ENCODE peak calls at places on chromosomes 4 and X, in ten cellular contexts. L, G, P, X, A, I, C, R, S and M are unnamed samples.
A peak's percentile ranks its signal among the peaks of the same experiment; 100 is the strongest.

GRCh38 chr4:182449186-182449880 is 206.1 kb downstream of the TENM3 start:
- DNase-seq in C (peak; percentile 33), L (no peak), I (no peak), G (no peak), R (peak; percentile 60), A (no peak), S (no peak), X (no peak), P (no peak), M (peak; percentile 61)

GRCh38 chr4:55491486-55491885 is 55.2 kb downstream of the CLOCK start:
- DNase-seq in G (no peak), C (peak; percentile 22), R (peak; percentile 60), I (no peak), S (no peak), A (no peak), X (no peak), P (no peak), L (no peak), M (no peak)

GRCh38 chr4:139872274-139872673 is 206.7 kb downstream of the MGST2 start:
- DNase-seq in L (peak; percentile 27), P (peak; percentile 97), R (peak; percentile 96), C (peak; percentile 96), G (no peak), S (no peak), A (no peak), I (no peak), X (peak; percentile 73), M (no peak)

GRCh38 chrX:19882066-19882775 is 5.2 kb downstream of the SH3KBP1 start:
- DNase-seq in L (no peak), C (no peak), R (no peak), G (no peak), I (no peak), P (no peak), S (no peak), X (no peak), A (no peak), M (no peak)

GRCh38 chr4:125421547-125421946 is 106.8 kb downstream of the FAT4 start:
- DNase-seq in I (no peak), A (no peak), P (no peak), X (no peak), G (no peak), C (no peak), S (no peak), L (no peak), R (no peak), M (no peak)

GRCh38 chr4:110009526-110009925 is 96.8 kb downstream of the EGF start:
- DNase-seq in P (no peak), C (no peak), L (no peak), G (no peak), S (no peak), X (no peak), A (no peak), R (no peak), I (no peak), M (no peak)

GRCh38 chrX:123222920-123223319 is 38.8 kb downstream of the GRIA3 start:
- DNase-seq in I (no peak), R (no peak), P (no peak), X (no peak), A (no peak), S (no peak), L (no peak), G (no peak), C (no peak), M (no peak)

GRCh38 chrX:107678957-107679740 is 50.8 kb downstream of the PRPS1 start:
- DNase-seq in P (peak; percentile 64), A (no peak), X (peak; percentile 66), C (peak; percentile 11), G (no peak), I (no peak), R (peak; percentile 97), L (peak; percentile 60), S (no peak), M (no peak)

GRCh38 chr4:101155859-101156430 is 191.4 kb downstream of the PPP3CA start:
- DNase-seq in C (no peak), I (no peak), X (no peak), P (peak; percentile 24), R (no peak), L (no peak), S (no peak), A (no peak), G (no peak), M (no peak)

GRCh38 chr4:145525291-145525740 is 43.7 kb downstream of the SMAD1 start:
- DNase-seq in S (no peak), R (peak; percentile 29), X (no peak), I (no peak), P (no peak), L (no peak), A (no peak), G (no peak), C (no peak), M (no peak)

GRCh38 chr4:89469930-89470375 is 162.4 kb upstream of the GPRIN3 start:
- DNase-seq in C (peak; percentile 94), R (peak; percentile 99), X (peak; percentile 93), L (peak; percentile 34), G (no peak), I (no peak), P (peak; percentile 78), S (no peak), A (no peak), M (no peak)

DNA sequence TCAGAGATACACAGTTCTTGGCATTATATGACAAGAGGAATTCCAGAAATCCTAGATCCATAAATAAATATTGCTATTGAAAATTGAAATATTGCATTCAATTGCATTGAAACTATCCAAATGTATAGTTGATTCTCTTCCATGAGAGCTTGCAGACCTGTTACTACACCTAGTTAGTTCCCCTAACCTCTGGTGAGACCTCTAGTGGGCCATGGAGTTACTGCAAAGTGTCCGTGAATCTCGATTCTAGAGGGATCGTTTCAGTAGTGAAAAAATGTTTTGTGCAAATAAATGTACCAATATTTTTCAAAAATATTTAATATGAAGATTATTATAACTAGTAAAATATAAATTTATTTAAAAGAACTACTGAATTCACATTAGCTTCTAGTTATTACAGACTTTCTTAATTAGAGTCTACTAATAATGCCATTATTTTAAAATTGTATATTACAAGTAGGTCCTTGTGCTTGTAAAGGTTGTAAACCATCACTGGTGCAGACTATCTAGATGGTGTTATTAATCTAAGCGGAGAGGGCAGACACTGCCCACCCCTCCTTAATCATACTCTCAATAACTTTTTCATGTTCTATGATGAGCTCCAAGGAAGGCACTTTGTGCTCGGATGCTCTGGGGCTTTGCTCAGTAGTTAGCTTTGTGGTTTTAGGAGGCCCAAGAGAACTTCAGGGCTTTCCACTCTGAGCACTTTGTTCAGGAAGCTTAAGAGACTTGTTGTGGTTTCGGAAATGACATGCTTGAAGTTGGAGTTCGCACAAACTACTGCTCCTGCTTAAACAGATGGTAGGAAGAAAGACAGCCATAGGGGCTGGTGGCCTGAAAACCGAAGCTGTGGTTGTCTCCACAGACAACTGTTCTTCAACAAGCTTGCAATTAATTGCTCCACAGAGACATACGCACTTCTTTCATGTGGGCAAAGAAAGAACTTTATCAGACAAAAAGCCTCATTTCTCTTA is 42.8 kb downstream of the IL21 start:
- DNase-seq in S (peak; percentile 51), G (no peak), L (peak; percentile 22), P (peak; percentile 57), A (no peak), R (peak; percentile 48), C (peak; percentile 37), X (no peak), I (peak; percentile 63), M (peak; percentile 60)
- TF ChIP-seq CTCF in S (peak; percentile 77), G (peak; percentile 45), L (peak; percentile 47), P (peak; percentile 89), A (peak; percentile 75), R (peak; percentile 84), C (peak; percentile 83), X (peak; percentile 77), I (peak; percentile 58), M (peak; percentile 64)

GRCh38 chr4:61202100-61202637 is 2.0 kb downstream of the ADGRL3 start:
- DNase-seq in I (peak; percentile 49), G (no peak), C (no peak), P (no peak), S (peak; percentile 47), R (no peak), L (peak; percentile 26), X (no peak), A (no peak), M (peak; percentile 39)
- TF ChIP-seq CTCF in I (no peak), G (no peak), C (no peak), P (no peak), S (no peak), R (no peak), L (no peak), X (no peak), A (no peak), M (no peak)

GRCh38 chr4:93894995-93895394 is 66.4 kb downstream of the ATOH1 start:
- DNase-seq in R (no peak), C (no peak), X (no peak), I (no peak), A (no peak), P (no peak), L (no peak), S (no peak), G (no peak), M (no peak)

DNA sequence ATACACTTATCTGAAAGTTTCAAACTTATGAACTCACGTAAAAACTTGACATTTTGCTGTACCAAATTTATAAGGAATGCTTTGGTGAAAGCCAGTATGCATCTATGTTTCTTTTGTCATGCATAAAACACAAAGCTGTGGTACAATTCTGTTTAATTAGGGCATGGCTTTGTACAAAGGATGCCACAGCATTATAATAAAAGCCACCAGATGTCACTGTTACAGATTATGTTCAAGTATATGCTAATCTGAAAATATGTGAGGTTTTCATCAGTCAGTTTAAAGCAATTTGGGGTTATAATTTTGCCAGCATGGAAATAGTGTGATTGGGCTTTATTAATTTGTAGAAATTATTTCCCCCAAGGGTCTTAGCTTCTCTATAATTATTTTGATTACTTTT is 69.0 kb downstream of the ATOH1 start:
- DNase-seq in A (no peak), X (no peak), G (no peak), R (no peak), S (no peak), C (no peak), L (no peak), P (peak; percentile 24), I (no peak), M (no peak)
- TF ChIP-seq CTCF in A (peak; percentile 55), X (no peak), G (no peak), R (peak; percentile 6), S (no peak), C (peak; percentile 46), L (no peak), P (peak; percentile 23), I (no peak), M (peak; percentile 32)

GRCh38 chr4:114267976-114268375 is 288.5 kb upstream of the ARSJ start:
- DNase-seq in C (no peak), L (no peak), G (no peak), S (no peak), I (no peak), X (no peak), P (no peak), R (peak; percentile 54), A (no peak), M (no peak)

GRCh38 chr4:114277690-114278089 is 298.2 kb upstream of the ARSJ start:
- DNase-seq in L (no peak), X (no peak), I (no peak), R (peak; percentile 59), G (no peak), A (no peak), P (peak; percentile 57), S (no peak), C (peak; percentile 64), M (no peak)

GRCh38 chr4:114273246-114273645 is 293.8 kb upstream of the ARSJ start:
- DNase-seq in S (no peak), L (no peak), G (no peak), I (no peak), A (no peak), P (no peak), R (no peak), X (no peak), C (no peak), M (no peak)

GRCh38 chr4:114271031-114271430 is 291.6 kb upstream of the ARSJ start:
- DNase-seq in L (no peak), A (no peak), R (peak; percentile 17), S (no peak), C (no peak), X (no peak), G (no peak), P (no peak), I (no peak), M (no peak)

GRCh38 chr4:114272226-114272625 is 292.8 kb upstream of the ARSJ start:
- DNase-seq in X (peak; percentile 77), C (peak; percentile 96), R (peak; percentile 98), G (no peak), A (no peak), S (no peak), L (no peak), P (peak; percentile 95), I (no peak), M (no peak)
- TF ChIP-seq CTCF in X (no peak), C (no peak), R (no peak), G (no peak), A (no peak), S (no peak), L (no peak), P (no peak), I (no peak), M (no peak)